ENCODE peak calls at places on chromosomes 1 and 21, in four cellular contexts. N is PC-9; Q is effector memory CD4-positive, alpha-beta T cell; S is uterus. A is an unnamed sample.

GRCh38 chr1:113321761-113322387 is 68.4 kb upstream of the MAGI3 start:
- DNase-seq in S (no peak), N (no peak), Q (no peak), A (no peak)

GRCh38 chr1:111468717-111469100 is 5.1 kb upstream of the C1orf162 start:
- DNase-seq in S (no peak), Q (no peak), N (peak; percentile 63), A (no peak)

GRCh38 chr1:210464519-210465039 is 135.9 kb downstream of the HHAT start:
- DNase-seq in Q (no peak), S (peak; percentile 15), N (peak; percentile 45), A (no peak)

GRCh38 chr1:231420299-231420958 is 1.7 kb downstream of the EGLN1 start:
- DNase-seq in Q (no peak), S (no peak), N (peak; percentile 41), A (no peak)

GRCh38 chr1:243501002-243501401 is 245.2 kb downstream of the SDCCAG8 start:
- DNase-seq in S (no peak), Q (no peak), N (no peak), A (no peak)

GRCh38 chr1:5830771-5831599 is 161.2 kb downstream of the NPHP4 start:
- DNase-seq in Q (no peak), S (no peak), N (no peak), A (no peak)

GRCh38 chr1:53583021-53583902 is 124.1 kb downstream of the DMRTB1 start:
- DNase-seq in S (peak; percentile 7), Q (no peak), N (no peak), A (peak; percentile 69)

GRCh38 chr1:201016211-201016651 is 7.3 kb downstream of the KIF21B start:
- DNase-seq in Q (no peak), N (peak; percentile 25), S (no peak), A (no peak)

GRCh38 chr1:100879422-100879821 is 15.2 kb downstream of the EXTL2 start:
- DNase-seq in N (no peak), Q (no peak), S (no peak), A (no peak)

GRCh38 chr1:211647666-211648065 is 27.8 kb downstream of the NEK2 start:
- DNase-seq in N (no peak), S (no peak), Q (no peak), A (no peak)

DNA sequence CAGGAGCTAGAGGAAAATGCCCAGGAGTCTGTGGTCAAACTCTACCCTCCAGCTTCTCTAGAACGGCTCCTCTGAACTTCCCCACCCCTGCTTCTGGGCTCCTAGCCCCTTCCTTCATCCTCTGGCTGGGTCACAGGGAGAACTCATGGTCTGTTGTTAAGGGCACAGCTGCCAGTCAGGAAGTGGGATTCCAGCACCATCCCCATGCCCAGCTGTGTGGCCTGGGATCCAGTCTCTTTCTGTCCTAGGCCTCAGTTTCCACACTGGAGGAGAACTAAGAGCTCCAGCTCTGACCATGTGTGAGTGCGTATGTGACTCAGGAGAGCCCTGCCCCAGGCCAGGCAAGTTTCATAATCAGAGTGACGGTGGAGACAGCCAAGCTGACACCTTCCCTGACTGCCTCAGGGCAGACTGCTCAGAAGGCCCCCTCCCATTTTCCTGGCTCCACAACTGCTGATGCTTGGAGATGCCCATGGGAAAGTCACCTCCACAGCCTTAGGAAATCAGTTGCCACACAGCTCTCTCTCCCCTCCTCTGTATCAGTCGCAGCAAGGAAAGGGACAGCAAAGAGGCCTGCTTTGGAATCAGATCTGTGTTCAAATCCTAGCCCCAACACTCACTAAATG is 1.8 kb downstream of the IGSF8 start:
- DNase-seq in N (peak; percentile 75), S (no peak), Q (no peak), A (peak; percentile 24)
- H3K4me3 ChIP-seq in N (no peak overlapping the region), S (no peak overlapping the region), Q (no peak overlapping the region), A (no peak overlapping the region)

GRCh38 chr21:33255404-33255803 is 10.8 kb upstream of the IL10RB start:
- DNase-seq in N (no peak), S (no peak), Q (no peak), A (no peak)

GRCh38 chr21:33256019-33256418 is 10.1 kb upstream of the IL10RB start:
- DNase-seq in N (no peak), S (no peak), Q (no peak), A (no peak)

GRCh38 chr21:33251119-33251518 is 15.0 kb upstream of the IL10RB start:
- DNase-seq in S (no peak), N (no peak), Q (no peak), A (no peak)

GRCh38 chr21:33257404-33257803 is 8.8 kb upstream of the IL10RB start:
- DNase-seq in N (no peak), S (no peak), Q (no peak), A (no peak)

DNA sequence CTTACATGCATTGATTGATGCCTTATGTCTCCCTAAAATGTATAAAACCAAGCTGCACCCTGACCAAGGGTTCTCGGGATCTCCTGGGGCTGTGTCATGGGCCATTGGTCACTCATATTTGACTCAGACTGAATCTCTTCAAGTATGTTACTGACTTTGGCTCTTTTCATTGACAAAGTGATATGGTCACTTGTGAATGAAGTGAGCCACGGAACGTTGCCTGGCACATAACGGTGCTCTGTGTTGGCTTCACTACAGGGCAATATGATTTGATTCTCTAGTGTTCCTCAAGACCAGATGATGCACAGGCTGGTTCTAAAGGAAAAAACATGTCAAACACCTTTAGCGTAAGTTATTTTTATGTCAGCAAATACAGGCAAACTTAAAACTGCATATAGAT is 11.4 kb upstream of the IL10RB start:
- DNase-seq in Q (no peak), S (no peak), N (no peak), A (no peak)
- H3K36me3 ChIP-seq in Q (peaks cover 79% of the 10 kb centered on the region), S (no peaks in the 10 kb centered on the region), N (no peaks in the 10 kb centered on the region), A (peaks cover 7% of the 10 kb centered on the region)

DNA sequence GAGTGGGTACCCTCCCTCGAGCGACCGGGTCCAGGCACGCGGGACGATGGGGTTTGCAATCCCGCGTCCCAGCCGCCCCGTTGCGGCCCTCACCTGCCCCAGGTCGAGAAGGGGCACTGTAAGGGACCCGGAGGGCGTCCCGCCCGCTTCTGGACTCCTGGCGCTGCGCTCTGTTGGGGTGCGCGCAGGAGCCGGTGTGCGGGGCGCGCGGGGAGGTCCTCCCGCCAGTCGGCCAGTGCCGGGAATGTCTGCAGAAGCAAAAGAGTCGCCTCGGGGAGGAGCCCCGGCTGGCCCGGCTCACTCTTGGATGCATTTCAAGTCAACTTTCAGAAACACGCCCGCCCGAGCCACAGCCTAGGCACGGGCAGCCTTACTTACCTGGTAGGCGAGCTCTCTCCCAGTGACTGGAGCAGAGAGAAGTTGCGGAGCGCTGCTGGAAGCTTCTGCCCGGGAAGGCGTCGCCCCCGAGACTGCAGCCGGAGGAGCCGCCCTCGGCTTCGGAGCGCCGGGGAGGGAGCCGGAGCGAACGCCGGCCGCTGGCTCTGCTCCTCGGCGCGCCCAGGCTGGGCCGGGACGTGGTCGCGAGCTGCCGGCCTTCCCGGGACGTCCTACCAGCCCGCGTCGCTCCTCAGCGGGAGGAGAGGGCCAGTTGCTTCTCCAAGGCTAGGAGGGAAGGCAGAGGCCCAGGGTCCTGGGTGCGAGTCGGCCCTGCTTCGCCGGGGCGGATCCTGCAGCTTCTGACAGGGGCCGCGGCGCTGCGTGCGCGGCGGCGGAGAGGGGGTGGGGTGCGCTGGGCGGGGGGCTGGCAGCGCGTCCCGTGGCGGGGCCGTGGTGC is at the start of gene LMX1A:
- DNase-seq in N (no peak), S (no peak), Q (no peak), A (no peak)
- H3K4me3 ChIP-seq in N (no peak within 1 kb of the TSS), S (peak within 1 kb of the TSS; percentile 21), Q (no peak within 1 kb of the TSS), A (no peak within 1 kb of the TSS)

GRCh38 chr1:228241259-228241658 is 33.4 kb downstream of the OBSCN start:
- DNase-seq in N (no peak), S (no peak), Q (no peak), A (no peak)

GRCh38 chr1:228243093-228243492 is 35.2 kb downstream of the OBSCN start:
- DNase-seq in N (no peak), Q (no peak), S (no peak), A (no peak)

GRCh38 chr1:228242313-228242864 is 34.5 kb downstream of the OBSCN start:
- DNase-seq in Q (no peak), S (no peak), N (no peak), A (no peak)

GRCh38 chr1:228246216-228246900 is 38.5 kb downstream of the OBSCN start:
- DNase-seq in N (no peak), S (no peak), Q (no peak), A (no peak)

GRCh38 chr1:228245111-228245510 is 37.3 kb downstream of the OBSCN start:
- DNase-seq in Q (no peak), N (no peak), S (no peak), A (no peak)
- H3K36me3 ChIP-seq in Q (peaks cover 46% of the 10 kb centered on the region), N (peaks cover 41% of the 10 kb centered on the region), S (no peaks in the 10 kb centered on the region), A (peaks cover 14% of the 10 kb centered on the region)

DNA sequence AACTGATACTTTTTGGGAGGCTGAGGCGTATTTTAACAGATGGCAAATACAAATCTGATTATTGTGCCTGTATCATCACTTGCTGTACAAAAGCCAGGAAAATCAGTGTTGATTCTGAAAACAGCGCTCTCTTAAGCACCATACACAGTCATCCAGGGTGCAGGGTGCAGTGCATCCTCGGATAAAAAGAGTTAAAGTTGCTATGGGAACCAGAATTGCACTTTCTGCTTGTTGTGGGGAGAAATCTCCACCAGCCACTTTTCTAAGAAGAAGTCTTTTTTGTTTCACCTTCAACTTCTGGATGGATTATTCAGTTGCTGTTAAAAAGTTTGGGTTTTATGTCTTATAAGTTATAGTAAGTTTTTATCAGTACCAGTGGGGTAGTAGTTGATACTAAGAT is 3.8 kb downstream of the LAMC1 start:
- DNase-seq in Q (no peak), N (no peak), S (no peak), A (no peak)
- H3K4me3 ChIP-seq in Q (no peak overlapping the region), N (no peak overlapping the region), S (peak overlapping the region; percentile 98), A (peak overlapping the region; percentile 84)

DNA sequence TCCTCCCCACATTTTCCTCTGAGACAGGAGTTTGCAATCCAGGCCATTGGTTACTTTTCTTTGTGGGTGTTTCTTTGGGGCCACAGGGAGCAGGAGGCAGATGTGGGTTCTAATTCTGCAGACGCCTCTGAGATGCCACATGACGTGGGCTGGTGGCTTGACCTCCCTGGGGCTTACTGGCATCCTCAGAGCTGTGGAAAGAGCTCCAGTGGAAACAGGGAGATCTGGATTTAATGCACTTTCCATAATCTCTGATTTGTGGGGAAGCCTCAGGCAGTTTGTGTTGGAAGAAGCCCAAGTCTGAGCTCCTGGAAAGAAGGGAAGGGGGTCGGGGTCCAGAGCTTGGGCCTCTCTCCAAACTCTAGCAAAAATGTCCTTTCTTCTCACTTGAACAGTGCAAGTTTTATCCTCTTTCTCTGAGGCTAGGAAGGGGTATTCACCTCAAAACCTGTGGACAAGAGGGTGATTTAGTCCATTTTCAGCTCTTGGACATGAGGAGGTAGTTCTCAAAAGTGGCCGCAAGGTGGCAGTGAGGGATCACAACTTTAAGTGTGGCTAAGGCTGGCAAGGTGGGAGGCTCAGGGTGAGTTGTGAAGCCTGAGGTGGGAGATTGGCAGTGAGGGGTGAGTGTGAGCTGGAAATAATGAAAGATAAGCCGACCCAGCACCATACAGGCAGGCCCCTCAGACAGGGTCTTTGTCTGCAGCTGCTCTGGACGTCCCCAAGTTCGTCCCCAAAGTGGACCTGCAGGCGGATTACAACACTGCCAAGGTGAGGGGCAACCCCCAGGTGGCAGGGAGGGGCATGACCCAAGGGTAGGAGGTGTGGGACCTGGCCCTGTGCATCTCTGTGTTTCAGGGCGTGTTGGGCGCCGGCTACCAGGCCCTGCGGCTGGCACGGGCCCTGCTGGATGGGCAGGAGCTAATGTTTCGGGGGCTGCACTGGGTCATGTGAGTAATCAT is 9.2 kb downstream of the IKBKE start:
- DNase-seq in Q (peak; percentile 50), N (peak; percentile 51), S (peak; percentile 77), A (no peak)
- H3K36me3 ChIP-seq in Q (peaks cover 94% of the 10 kb centered on the region), N (peaks cover 6% of the 10 kb centered on the region), S (no peaks in the 10 kb centered on the region), A (peaks cover 46% of the 10 kb centered on the region)

GRCh38 chr1:64366821-64367220 is 103.1 kb upstream of the CACHD1 start:
- DNase-seq in Q (no peak), N (no peak), S (no peak), A (no peak)

GRCh38 chr1:64363116-64363515 is 106.8 kb upstream of the CACHD1 start:
- DNase-seq in N (no peak), S (no peak), Q (no peak), A (no peak)

GRCh38 chr1:64361974-64362373 is 108.0 kb upstream of the CACHD1 start:
- DNase-seq in Q (no peak), S (no peak), N (no peak), A (no peak)

GRCh38 chr1:64363616-64364015 is 106.3 kb upstream of the CACHD1 start:
- DNase-seq in Q (no peak), N (no peak), S (no peak), A (no peak)
- H3K4me3 ChIP-seq in Q (no peak overlapping the region), N (no peak overlapping the region), S (no peak overlapping the region), A (no peak overlapping the region)